ENCODE peak calls at places on chromosomes 2 and 18, in eight cellular contexts. One of them, this sample, is unnamed.

GRCh38 chr18:21672868-21673267 is 31.7 kb downstream of the ABHD3 start:
- DNase-seq in K562: no peak
- DNase-seq in heart left ventricle: peak; percentile 37
- DNase-seq in A549: peak; percentile 79
- DNase-seq in IMR-90: peak; percentile 76
- DNase-seq in right lobe of liver: no peak
- DNase-seq in HepG2: peak; percentile 14
- DNase-seq in suprapubic skin: no peak
- DNase-seq in this sample: no peak

GRCh38 chr2:9484533-9484932 is 10.2 kb downstream of the IAH1 start:
- DNase-seq in A549: no peak
- DNase-seq in heart left ventricle: no peak
- DNase-seq in K562: no peak
- DNase-seq in right lobe of liver: no peak
- DNase-seq in HepG2: no peak
- DNase-seq in suprapubic skin: no peak
- DNase-seq in IMR-90: peak; percentile 94
- DNase-seq in this sample: no peak

GRCh38 chr18:2236232-2236631 is 335.1 kb downstream of the METTL4 start:
- DNase-seq in K562: no peak
- DNase-seq in HepG2: no peak
- DNase-seq in A549: no peak
- DNase-seq in right lobe of liver: no peak
- DNase-seq in IMR-90: no peak
- DNase-seq in suprapubic skin: no peak
- DNase-seq in heart left ventricle: no peak
- DNase-seq in this sample: no peak

GRCh38 chr2:149050188-149050587 is 11.7 kb downstream of the LYPD6B start:
- DNase-seq in A549: no peak
- DNase-seq in K562: no peak
- DNase-seq in suprapubic skin: no peak
- DNase-seq in right lobe of liver: no peak
- DNase-seq in HepG2: no peak
- DNase-seq in IMR-90: peak; percentile 39
- DNase-seq in heart left ventricle: no peak
- DNase-seq in this sample: no peak

GRCh38 chr2:191311627-191312026 is 66.4 kb downstream of the MYO1B start:
- DNase-seq in A549: peak; percentile 82
- DNase-seq in HepG2: peak; percentile 59
- DNase-seq in suprapubic skin: no peak
- DNase-seq in heart left ventricle: no peak
- DNase-seq in K562: no peak
- DNase-seq in right lobe of liver: no peak
- DNase-seq in IMR-90: peak; percentile 88
- DNase-seq in this sample: no peak

GRCh38 chr2:233053928-233054774 is 6.0 kb upstream of the INPP5D start:
- DNase-seq in right lobe of liver: peak; percentile 78
- DNase-seq in heart left ventricle: peak; percentile 52
- DNase-seq in IMR-90: peak; percentile 23
- DNase-seq in A549: peak; percentile 59
- DNase-seq in HepG2: peak; percentile 43
- DNase-seq in K562: peak; percentile 68
- DNase-seq in suprapubic skin: peak; percentile 71
- DNase-seq in this sample: no peak

GRCh38 chr18:61531182-61531581 is 198.0 kb downstream of the CDH20 start:
- DNase-seq in right lobe of liver: no peak
- DNase-seq in A549: no peak
- DNase-seq in IMR-90: no peak
- DNase-seq in HepG2: no peak
- DNase-seq in suprapubic skin: no peak
- DNase-seq in heart left ventricle: peak; percentile 41
- DNase-seq in K562: no peak
- DNase-seq in this sample: no peak

GRCh38 chr2:241493092-241493491 is 15.3 kb downstream of the STK25 start:
- DNase-seq in A549: no peak
- DNase-seq in IMR-90: no peak
- DNase-seq in suprapubic skin: no peak
- DNase-seq in K562: no peak
- DNase-seq in HepG2: no peak
- DNase-seq in right lobe of liver: no peak
- DNase-seq in heart left ventricle: no peak
- DNase-seq in this sample: no peak

GRCh38 chr2:240930096-240930630 is 24.0 kb downstream of the CROCC2 start:
- DNase-seq in right lobe of liver: peak; percentile 42
- DNase-seq in heart left ventricle: peak; percentile 19
- DNase-seq in HepG2: no peak
- DNase-seq in K562: no peak
- DNase-seq in IMR-90: no peak
- DNase-seq in suprapubic skin: peak; percentile 44
- DNase-seq in A549: no peak
- DNase-seq in this sample: peak; percentile 47

GRCh38 chr2:18117592-18117991 is 239.1 kb downstream of the KCNS3 start:
- DNase-seq in heart left ventricle: no peak
- DNase-seq in IMR-90: peak; percentile 41
- DNase-seq in suprapubic skin: no peak
- DNase-seq in HepG2: peak; percentile 35
- DNase-seq in K562: peak; percentile 5
- DNase-seq in right lobe of liver: no peak
- DNase-seq in A549: peak; percentile 43
- DNase-seq in this sample: no peak

GRCh38 chr2:30491225-30491624 is 44.2 kb downstream of the LCLAT1 start:
- DNase-seq in K562: no peak
- DNase-seq in suprapubic skin: no peak
- DNase-seq in A549: no peak
- DNase-seq in right lobe of liver: no peak
- DNase-seq in IMR-90: no peak
- DNase-seq in HepG2: no peak
- DNase-seq in heart left ventricle: no peak
- DNase-seq in this sample: no peak

GRCh38 chr2:29841386-29842004 is 79.9 kb downstream of the ALK start:
- DNase-seq in A549: peak; percentile 21
- DNase-seq in K562: peak; percentile 43
- DNase-seq in IMR-90: peak; percentile 22
- DNase-seq in right lobe of liver: no peak
- DNase-seq in HepG2: peak; percentile 30
- DNase-seq in heart left ventricle: no peak
- DNase-seq in suprapubic skin: no peak
- DNase-seq in this sample: no peak

GRCh38 chr2:62197017-62197586 is 1.2 kb downstream of the B3GNT2 start:
- DNase-seq in A549: no peak
- DNase-seq in heart left ventricle: no peak
- DNase-seq in K562: peak; percentile 52
- DNase-seq in HepG2: peak; percentile 43
- DNase-seq in suprapubic skin: no peak
- DNase-seq in IMR-90: no peak
- DNase-seq in right lobe of liver: peak; percentile 70
- DNase-seq in this sample: no peak

GRCh38 chr2:59734743-59735142 is 818.7 kb downstream of the BCL11A start:
- DNase-seq in A549: no peak
- DNase-seq in HepG2: no peak
- DNase-seq in right lobe of liver: no peak
- DNase-seq in suprapubic skin: no peak
- DNase-seq in IMR-90: no peak
- DNase-seq in K562: no peak
- DNase-seq in heart left ventricle: no peak
- DNase-seq in this sample: no peak

DNA sequence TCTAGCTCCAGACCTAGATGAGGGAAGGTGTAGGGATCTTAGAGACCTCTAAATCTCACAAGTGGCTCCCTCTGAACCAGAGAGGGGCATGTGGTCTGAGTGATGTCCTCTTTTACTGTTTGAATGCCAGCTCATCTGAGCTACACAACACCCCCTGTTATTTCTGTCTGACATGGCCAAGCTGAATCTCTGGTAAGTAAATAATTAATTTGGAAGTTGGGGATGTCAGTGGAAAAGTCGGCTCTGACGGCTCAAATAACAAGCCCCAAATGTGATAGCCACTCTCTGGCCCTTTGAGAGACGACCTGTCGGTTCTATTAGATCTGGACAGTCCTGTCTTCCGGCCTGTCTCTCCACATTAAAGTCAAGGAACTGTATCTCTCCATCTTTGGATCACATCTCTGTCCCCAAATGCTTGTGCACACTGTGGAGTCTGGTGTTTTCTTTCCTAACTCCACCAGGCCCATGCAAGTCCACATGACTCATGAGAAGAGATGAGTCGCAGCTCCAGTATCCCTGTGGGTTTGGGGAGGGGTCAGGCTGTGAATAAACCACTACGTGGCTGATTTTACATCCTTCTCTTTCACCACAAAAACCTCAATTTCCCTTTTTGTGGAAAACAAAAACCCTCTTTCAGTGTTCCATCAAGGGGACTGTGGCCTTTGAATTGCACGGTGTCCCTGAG is 52.5 kb downstream of the SETBP1 start:
- DNase-seq in suprapubic skin: no peak
- DNase-seq in IMR-90: peak; percentile 86
- DNase-seq in HepG2: no peak
- DNase-seq in K562: no peak
- DNase-seq in heart left ventricle: no peak
- DNase-seq in A549: peak; percentile 17
- DNase-seq in right lobe of liver: no peak
- DNase-seq in this sample: no peak
- TF ChIP-seq POLR2A in suprapubic skin: no peak
- TF ChIP-seq POLR2A in IMR-90: no peak
- TF ChIP-seq POLR2A in HepG2: no peak
- TF ChIP-seq POLR2A in K562: no peak
- TF ChIP-seq POLR2A in heart left ventricle: no peak
- TF ChIP-seq POLR2A in A549: no peak
- TF ChIP-seq POLR2A in right lobe of liver: no peak
- TF ChIP-seq POLR2A in this sample: no peak

GRCh38 chr18:44411971-44412370 is 268.7 kb upstream of the SETBP1 start:
- DNase-seq in heart left ventricle: no peak
- DNase-seq in suprapubic skin: no peak
- DNase-seq in IMR-90: no peak
- DNase-seq in K562: no peak
- DNase-seq in right lobe of liver: no peak
- DNase-seq in HepG2: no peak
- DNase-seq in A549: no peak
- DNase-seq in this sample: no peak

GRCh38 chr18:44409071-44409470 is 271.6 kb upstream of the SETBP1 start:
- DNase-seq in right lobe of liver: no peak
- DNase-seq in A549: no peak
- DNase-seq in K562: no peak
- DNase-seq in HepG2: no peak
- DNase-seq in heart left ventricle: no peak
- DNase-seq in IMR-90: no peak
- DNase-seq in suprapubic skin: no peak
- DNase-seq in this sample: no peak

GRCh38 chr18:44409524-44409923 is 271.2 kb upstream of the SETBP1 start:
- DNase-seq in heart left ventricle: no peak
- DNase-seq in IMR-90: no peak
- DNase-seq in K562: no peak
- DNase-seq in right lobe of liver: no peak
- DNase-seq in suprapubic skin: no peak
- DNase-seq in A549: no peak
- DNase-seq in HepG2: no peak
- DNase-seq in this sample: no peak

GRCh38 chr18:44410740-44411139 is 269.9 kb upstream of the SETBP1 start:
- DNase-seq in IMR-90: no peak
- DNase-seq in HepG2: no peak
- DNase-seq in suprapubic skin: no peak
- DNase-seq in right lobe of liver: no peak
- DNase-seq in heart left ventricle: no peak
- DNase-seq in A549: no peak
- DNase-seq in K562: no peak
- DNase-seq in this sample: no peak

DNA sequence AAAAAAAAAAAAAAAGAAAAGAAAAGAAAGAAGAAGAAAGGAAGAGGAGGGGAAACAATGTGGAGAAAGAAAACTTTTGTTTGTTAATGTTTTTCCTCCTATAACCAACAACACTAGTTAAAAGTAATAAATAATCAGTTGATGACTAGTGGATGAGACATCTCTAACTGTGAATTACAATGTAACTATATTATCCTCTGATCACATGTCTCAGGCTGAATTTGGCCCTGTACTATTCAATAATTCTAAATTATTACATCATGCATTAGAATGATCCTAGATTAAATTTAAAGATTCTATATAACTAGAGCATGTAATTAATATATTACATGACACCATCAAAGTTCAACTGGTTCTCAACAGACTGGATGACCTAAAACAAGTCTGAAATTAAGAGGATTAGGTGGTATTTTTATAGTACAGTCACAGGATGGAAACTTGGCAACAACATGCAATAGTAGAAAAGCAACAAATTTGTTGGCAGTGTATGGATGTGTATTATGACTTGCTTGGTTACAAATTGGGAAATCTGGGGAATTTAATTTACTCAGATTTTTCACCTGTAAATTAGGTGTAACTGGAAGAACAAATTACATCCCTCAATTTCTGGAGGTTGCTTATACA is 269.3 kb upstream of the SETBP1 start:
- DNase-seq in heart left ventricle: no peak
- DNase-seq in suprapubic skin: no peak
- DNase-seq in K562: no peak
- DNase-seq in HepG2: no peak
- DNase-seq in right lobe of liver: no peak
- DNase-seq in IMR-90: no peak
- DNase-seq in A549: no peak
- DNase-seq in this sample: no peak
- H3K4me3 ChIP-seq in heart left ventricle: no peak overlapping the region
- H3K4me3 ChIP-seq in suprapubic skin: no peak overlapping the region
- H3K4me3 ChIP-seq in K562: no peak overlapping the region
- H3K4me3 ChIP-seq in HepG2: no peak overlapping the region
- H3K4me3 ChIP-seq in right lobe of liver: no peak overlapping the region
- H3K4me3 ChIP-seq in IMR-90: no peak overlapping the region
- H3K4me3 ChIP-seq in A549: no peak overlapping the region
- H3K4me3 ChIP-seq in this sample: no peak overlapping the region

GRCh38 chr2:172103471-172104292 is 982 bp upstream of the DLX2 start:
- DNase-seq in IMR-90: peak; percentile 86
- DNase-seq in K562: peak; percentile 96
- DNase-seq in right lobe of liver: peak; percentile 85
- DNase-seq in HepG2: peak; percentile 83
- DNase-seq in A549: peak; percentile 92
- DNase-seq in heart left ventricle: peak; percentile 86
- DNase-seq in suprapubic skin: no peak
- DNase-seq in this sample: no peak
- H3K4me1 ChIP-seq in IMR-90: peaks cover 5% of the 10 kb centered on the region
- H3K4me1 ChIP-seq in K562: peaks cover 69% of the 10 kb centered on the region
- H3K4me1 ChIP-seq in right lobe of liver: peaks cover 23% of the 10 kb centered on the region
- H3K4me1 ChIP-seq in HepG2: peaks cover 55% of the 10 kb centered on the region
- H3K4me1 ChIP-seq in A549: peaks cover 16% of the 10 kb centered on the region
- H3K4me1 ChIP-seq in heart left ventricle: peaks cover 50% of the 10 kb centered on the region
- H3K4me1 ChIP-seq in suprapubic skin: peaks cover 65% of the 10 kb centered on the region
- H3K4me1 ChIP-seq in this sample: peaks cover 66% of the 10 kb centered on the region

GRCh38 chr2:136844546-136844945 is 79.2 kb downstream of the THSD7B start:
- DNase-seq in heart left ventricle: no peak
- DNase-seq in K562: no peak
- DNase-seq in A549: no peak
- DNase-seq in suprapubic skin: no peak
- DNase-seq in IMR-90: no peak
- DNase-seq in HepG2: no peak
- DNase-seq in right lobe of liver: no peak
- DNase-seq in this sample: no peak
- TF ChIP-seq POLR2A in heart left ventricle: no peak
- TF ChIP-seq POLR2A in K562: no peak
- TF ChIP-seq POLR2A in A549: no peak
- TF ChIP-seq POLR2A in suprapubic skin: no peak
- TF ChIP-seq POLR2A in IMR-90: no peak
- TF ChIP-seq POLR2A in HepG2: no peak
- TF ChIP-seq POLR2A in right lobe of liver: no peak
- TF ChIP-seq POLR2A in this sample: no peak